ENCODE peak calls at places on chromosome 17, in four cellular contexts. One of them, this sample, is unnamed.

GRCh38 chr17:233473-233941 is 52.1 kb upstream of the DOC2B start:
- DNase-seq in right cardiac atrium: peak
- DNase-seq in heart right ventricle: no peak
- DNase-seq in effector memory CD4-positive, alpha-beta T cell: no peak
- DNase-seq in this sample: no peak

GRCh38 chr17:9700754-9701476 is 55.6 kb downstream of the USP43 start:
- DNase-seq in heart right ventricle: no peak
- DNase-seq in right cardiac atrium: no peak
- DNase-seq in effector memory CD4-positive, alpha-beta T cell: no peak
- DNase-seq in this sample: no peak

GRCh38 chr17:40303706-40304450 is 5.1 kb upstream of the RARA start:
- DNase-seq in right cardiac atrium: no peak
- DNase-seq in heart right ventricle: no peak
- DNase-seq in effector memory CD4-positive, alpha-beta T cell: no peak
- DNase-seq in this sample: no peak

GRCh38 chr17:40534431-40535189 is 30.7 kb downstream of the CCR7 start:
- DNase-seq in effector memory CD4-positive, alpha-beta T cell: no peak
- DNase-seq in heart right ventricle: no peak
- DNase-seq in right cardiac atrium: no peak
- DNase-seq in this sample: no peak

GRCh38 chr17:77375108-77375507 is 234.3 kb downstream of the SEC14L1 start:
- DNase-seq in right cardiac atrium: no peak
- DNase-seq in heart right ventricle: no peak
- DNase-seq in effector memory CD4-positive, alpha-beta T cell: no peak
- DNase-seq in this sample: no peak

GRCh38 chr17:10314332-10314731 is 58.5 kb downstream of the MYH13 start:
- DNase-seq in heart right ventricle: no peak
- DNase-seq in effector memory CD4-positive, alpha-beta T cell: no peak
- DNase-seq in right cardiac atrium: no peak
- DNase-seq in this sample: no peak

GRCh38 chr17:73155410-73156165 is 9.2 kb upstream of the SSTR2 start:
- DNase-seq in right cardiac atrium: no peak
- DNase-seq in effector memory CD4-positive, alpha-beta T cell: no peak
- DNase-seq in heart right ventricle: no peak
- DNase-seq in this sample: no peak

GRCh38 chr17:15377608-15378007 is 36.2 kb upstream of the TEKT3 start:
- DNase-seq in effector memory CD4-positive, alpha-beta T cell: no peak
- DNase-seq in right cardiac atrium: no peak
- DNase-seq in heart right ventricle: no peak
- DNase-seq in this sample: no peak

GRCh38 chr17:144936-145670 is 7.7 kb downstream of the SCGB1C2 start:
- DNase-seq in effector memory CD4-positive, alpha-beta T cell: no peak
- DNase-seq in right cardiac atrium: peak
- DNase-seq in heart right ventricle: no peak
- DNase-seq in this sample: no peak

GRCh38 chr17:5526821-5527598 is 40.6 kb downstream of the MIS12 start:
- DNase-seq in heart right ventricle: peak
- DNase-seq in right cardiac atrium: peak
- DNase-seq in effector memory CD4-positive, alpha-beta T cell: no peak
- DNase-seq in this sample: no peak

GRCh38 chr17:50794361-50794760 is 27.0 kb upstream of the ANKRD40CL start:
- DNase-seq in effector memory CD4-positive, alpha-beta T cell: no peak
- DNase-seq in right cardiac atrium: no peak
- DNase-seq in heart right ventricle: no peak
- DNase-seq in this sample: no peak

DNA sequence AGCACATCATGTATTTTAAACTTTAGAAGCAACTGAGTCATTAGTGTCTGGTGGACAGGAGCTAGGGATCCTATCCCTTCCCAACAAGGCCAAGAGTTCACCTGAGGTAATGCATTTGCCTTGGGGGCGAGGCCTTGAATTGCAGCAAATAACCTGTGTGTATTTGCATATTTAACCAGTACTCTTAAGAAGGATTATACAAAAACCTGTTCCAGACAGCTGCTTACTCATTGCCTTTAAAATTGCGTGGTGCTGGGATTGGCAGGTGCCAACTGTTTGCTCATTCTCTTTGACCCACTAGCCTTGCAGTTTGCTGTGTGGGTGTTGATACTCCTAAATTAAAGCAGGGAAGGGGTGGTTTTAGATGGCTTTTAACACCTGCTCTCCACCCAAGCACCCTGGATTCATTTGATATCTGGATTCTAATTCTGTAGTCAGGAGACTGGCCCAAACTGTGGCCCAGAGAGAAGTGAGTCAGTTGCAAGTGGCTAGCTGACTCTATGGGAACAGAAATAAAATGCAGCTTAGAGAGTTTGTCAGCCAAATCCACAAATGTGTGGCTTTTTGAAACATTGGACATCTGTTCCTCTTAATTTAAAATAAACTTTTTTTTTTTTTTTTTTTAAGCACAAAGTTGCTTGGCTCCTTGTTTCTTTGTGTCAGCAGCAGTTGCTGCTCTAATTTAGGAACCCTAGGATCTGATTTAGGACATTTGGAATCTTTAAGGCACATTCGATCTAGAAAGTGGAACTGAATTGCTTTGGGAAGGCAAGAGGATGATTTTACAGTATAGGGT is 47.0 kb downstream of the TUBD1 start:
- DNase-seq in heart right ventricle: no peak
- DNase-seq in effector memory CD4-positive, alpha-beta T cell: no peak
- DNase-seq in right cardiac atrium: no peak
- DNase-seq in this sample: no peak
- H3K4me3 ChIP-seq in heart right ventricle: no peak
- H3K4me3 ChIP-seq in effector memory CD4-positive, alpha-beta T cell: no peak
- H3K4me3 ChIP-seq in right cardiac atrium: no peak
- H3K4me3 ChIP-seq in this sample: no peak

GRCh38 chr17:44827863-44828262 is 2.2 kb downstream of the GJC1 start:
- DNase-seq in effector memory CD4-positive, alpha-beta T cell: no peak
- DNase-seq in right cardiac atrium: no peak
- DNase-seq in heart right ventricle: no peak
- DNase-seq in this sample: no peak
- H3K4me3 ChIP-seq in effector memory CD4-positive, alpha-beta T cell: no peak
- H3K4me3 ChIP-seq in right cardiac atrium: peak
- H3K4me3 ChIP-seq in heart right ventricle: peak
- H3K4me3 ChIP-seq in this sample: no peak

GRCh38 chr17:57010495-57010894 is 32.6 kb downstream of the SCPEP1 start:
- DNase-seq in effector memory CD4-positive, alpha-beta T cell: no peak
- DNase-seq in heart right ventricle: no peak
- DNase-seq in right cardiac atrium: no peak
- DNase-seq in this sample: no peak
- H3K4me3 ChIP-seq in effector memory CD4-positive, alpha-beta T cell: no peak
- H3K4me3 ChIP-seq in heart right ventricle: no peak
- H3K4me3 ChIP-seq in right cardiac atrium: no peak
- H3K4me3 ChIP-seq in this sample: no peak

GRCh38 chr17:57135026-57135747 is 50.1 kb downstream of the AKAP1 start:
- DNase-seq in heart right ventricle: no peak
- DNase-seq in effector memory CD4-positive, alpha-beta T cell: no peak
- DNase-seq in right cardiac atrium: no peak
- DNase-seq in this sample: no peak

GRCh38 chr17:57135748-57136342 is 50.8 kb downstream of the AKAP1 start:
- DNase-seq in effector memory CD4-positive, alpha-beta T cell: no peak
- DNase-seq in heart right ventricle: no peak
- DNase-seq in right cardiac atrium: no peak
- DNase-seq in this sample: no peak

GRCh38 chr17:57132663-57133062 is 47.6 kb downstream of the AKAP1 start:
- DNase-seq in heart right ventricle: no peak
- DNase-seq in effector memory CD4-positive, alpha-beta T cell: no peak
- DNase-seq in right cardiac atrium: no peak
- DNase-seq in this sample: no peak

GRCh38 chr17:57125866-57126265 is 40.8 kb downstream of the AKAP1 start:
- DNase-seq in heart right ventricle: no peak
- DNase-seq in right cardiac atrium: no peak
- DNase-seq in effector memory CD4-positive, alpha-beta T cell: no peak
- DNase-seq in this sample: no peak

DNA sequence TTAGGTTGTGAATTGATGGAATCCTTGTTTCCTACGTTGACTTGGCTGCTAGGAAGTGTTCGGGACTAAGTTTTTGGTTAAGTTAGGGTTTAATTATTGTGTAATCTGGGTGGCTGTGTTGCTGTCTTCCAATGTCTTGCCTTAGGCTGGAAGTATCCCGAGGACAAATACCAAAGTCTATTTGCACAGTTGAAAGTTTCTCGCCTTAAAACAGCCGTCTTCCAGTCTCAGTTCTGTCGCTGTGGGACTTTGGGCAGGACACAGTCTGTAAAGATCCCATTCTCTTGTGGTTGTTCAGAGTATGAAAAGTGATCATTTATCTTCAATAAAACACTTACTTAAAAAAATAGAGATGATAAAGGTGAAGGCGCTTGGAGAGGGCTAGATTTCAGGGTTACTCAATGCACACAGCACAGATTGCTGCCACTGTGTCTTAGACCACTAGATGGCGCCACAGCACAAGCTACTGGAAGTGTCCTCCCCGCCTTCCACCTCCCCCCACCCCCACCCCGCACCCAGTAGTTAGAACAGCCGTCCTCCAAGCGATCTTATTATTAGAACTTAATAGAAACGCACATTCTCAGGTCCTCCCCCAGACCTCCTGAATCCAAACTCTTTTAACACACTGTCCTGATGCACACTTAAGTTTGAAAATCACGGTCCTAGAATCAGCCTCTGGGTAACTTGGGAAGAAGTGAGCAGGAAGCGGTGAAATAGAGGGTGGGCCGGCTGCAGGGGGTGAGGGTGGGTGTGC is 45.8 kb downstream of the AKAP1 start:
- DNase-seq in heart right ventricle: peak
- DNase-seq in right cardiac atrium: peak
- DNase-seq in effector memory CD4-positive, alpha-beta T cell: peak
- DNase-seq in this sample: peak
- H3K4me3 ChIP-seq in heart right ventricle: no peak
- H3K4me3 ChIP-seq in right cardiac atrium: no peak
- H3K4me3 ChIP-seq in effector memory CD4-positive, alpha-beta T cell: no peak
- H3K4me3 ChIP-seq in this sample: no peak

GRCh38 chr17:31509805-31510177 is 118.3 kb downstream of the RAB11FIP4 start:
- DNase-seq in right cardiac atrium: peak
- DNase-seq in effector memory CD4-positive, alpha-beta T cell: no peak
- DNase-seq in heart right ventricle: peak
- DNase-seq in this sample: no peak
- H3K4me3 ChIP-seq in right cardiac atrium: no peak
- H3K4me3 ChIP-seq in effector memory CD4-positive, alpha-beta T cell: peak
- H3K4me3 ChIP-seq in heart right ventricle: peak
- H3K4me3 ChIP-seq in this sample: peak

GRCh38 chr17:68289473-68289872 is 1.5 kb downstream of the SLC16A6 start:
- DNase-seq in effector memory CD4-positive, alpha-beta T cell: no peak
- DNase-seq in heart right ventricle: no peak
- DNase-seq in right cardiac atrium: no peak
- DNase-seq in this sample: no peak

GRCh38 chr17:68288375-68288774 is 2.6 kb downstream of the SLC16A6 start:
- DNase-seq in heart right ventricle: no peak
- DNase-seq in effector memory CD4-positive, alpha-beta T cell: no peak
- DNase-seq in right cardiac atrium: no peak
- DNase-seq in this sample: no peak

GRCh38 chr17:68290268-68290954 is 516 bp downstream of the SLC16A6 start:
- DNase-seq in effector memory CD4-positive, alpha-beta T cell: peak
- DNase-seq in heart right ventricle: peak
- DNase-seq in right cardiac atrium: peak
- DNase-seq in this sample: peak

GRCh38 chr17:68289936-68290267 is 1.0 kb downstream of the SLC16A6 start:
- DNase-seq in right cardiac atrium: no peak
- DNase-seq in heart right ventricle: no peak
- DNase-seq in effector memory CD4-positive, alpha-beta T cell: no peak
- DNase-seq in this sample: no peak

GRCh38 chr17:68288804-68289203 is 2.1 kb downstream of the SLC16A6 start:
- DNase-seq in effector memory CD4-positive, alpha-beta T cell: no peak
- DNase-seq in heart right ventricle: no peak
- DNase-seq in right cardiac atrium: no peak
- DNase-seq in this sample: no peak
- H3K4me3 ChIP-seq in effector memory CD4-positive, alpha-beta T cell: peak
- H3K4me3 ChIP-seq in heart right ventricle: peak
- H3K4me3 ChIP-seq in right cardiac atrium: no peak
- H3K4me3 ChIP-seq in this sample: peak

GRCh38 chr17:2814499-2815341 is 18.5 kb downstream of the RAP1GAP2 start:
- DNase-seq in right cardiac atrium: peak
- DNase-seq in heart right ventricle: no peak
- DNase-seq in effector memory CD4-positive, alpha-beta T cell: peak
- DNase-seq in this sample: peak
- H3K4me3 ChIP-seq in right cardiac atrium: no peak
- H3K4me3 ChIP-seq in heart right ventricle: peak
- H3K4me3 ChIP-seq in effector memory CD4-positive, alpha-beta T cell: peak
- H3K4me3 ChIP-seq in this sample: peak

DNA sequence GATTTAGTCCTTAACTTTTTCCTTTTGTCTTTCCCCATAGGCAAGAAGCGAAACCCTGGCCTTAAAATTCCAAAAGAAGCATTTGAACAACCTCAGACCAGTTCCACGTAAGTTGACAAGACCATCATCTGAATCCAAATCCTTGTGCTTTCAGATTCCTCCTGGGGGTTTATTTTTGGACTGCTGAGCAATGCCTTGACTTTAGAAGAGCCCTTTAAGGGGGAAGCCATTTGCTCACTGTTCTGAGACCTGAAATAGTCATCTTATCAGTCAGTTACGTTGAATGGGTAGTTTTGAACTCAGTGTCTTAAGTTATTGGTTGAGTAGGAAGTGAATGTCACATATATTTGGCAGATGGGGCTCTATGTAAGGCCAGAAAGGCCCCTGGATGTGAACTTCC is 91.2 kb downstream of the MAP2K6 start:
- DNase-seq in effector memory CD4-positive, alpha-beta T cell: no peak
- DNase-seq in right cardiac atrium: no peak
- DNase-seq in heart right ventricle: no peak
- DNase-seq in this sample: no peak
- H3K4me3 ChIP-seq in effector memory CD4-positive, alpha-beta T cell: no peak
- H3K4me3 ChIP-seq in right cardiac atrium: no peak
- H3K4me3 ChIP-seq in heart right ventricle: no peak
- H3K4me3 ChIP-seq in this sample: no peak

GRCh38 chr17:3381957-3382356 is 4.2 kb downstream of the OR3A2 start:
- DNase-seq in effector memory CD4-positive, alpha-beta T cell: no peak
- DNase-seq in right cardiac atrium: no peak
- DNase-seq in heart right ventricle: no peak
- DNase-seq in this sample: no peak

DNA sequence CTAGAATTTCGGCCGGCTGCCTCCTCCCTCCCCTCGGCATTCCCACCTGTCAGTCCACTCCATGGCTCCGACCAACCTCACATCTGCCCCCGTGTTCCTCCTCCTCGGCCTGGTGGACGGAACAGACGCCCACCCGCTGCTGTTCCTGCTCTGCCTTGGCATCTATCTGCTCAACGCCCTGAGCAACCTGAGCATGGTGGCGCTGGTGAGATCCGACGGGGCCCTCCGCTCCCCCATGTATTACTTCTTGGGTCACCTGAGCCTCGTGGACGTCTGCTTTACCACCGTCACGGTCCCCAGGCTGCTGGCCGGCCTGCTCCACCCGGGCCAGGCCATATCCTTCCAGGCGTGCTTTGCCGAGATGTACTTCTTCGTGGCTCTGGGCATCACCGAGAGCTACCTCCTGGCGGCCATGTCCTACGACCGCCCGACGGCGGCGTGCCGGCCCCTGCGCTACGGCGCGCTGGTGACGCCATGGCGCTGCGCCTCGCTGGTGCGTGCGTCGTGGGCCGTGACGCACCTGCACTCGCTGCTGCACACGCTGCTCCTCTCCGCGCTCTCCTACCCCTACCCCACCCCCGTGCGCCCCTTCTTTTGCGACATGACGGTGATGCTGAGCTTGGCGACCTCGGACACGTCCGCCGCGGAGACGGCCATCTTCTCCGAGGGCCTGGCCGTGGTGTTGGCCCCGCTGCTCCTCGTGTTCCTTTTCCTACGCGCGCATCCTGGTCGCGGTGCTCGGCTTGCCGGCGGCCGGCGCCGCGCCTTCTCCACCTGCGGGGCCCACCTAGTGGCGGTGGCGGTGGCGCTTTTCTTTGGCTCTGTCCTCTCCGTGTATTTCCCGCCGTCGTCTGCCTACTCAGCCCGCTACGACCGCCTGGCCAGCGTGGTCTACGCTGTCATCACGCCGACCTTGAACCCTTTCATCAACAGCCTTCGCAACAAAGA is at the start of gene OR3A2:
- DNase-seq in effector memory CD4-positive, alpha-beta T cell: no peak
- DNase-seq in right cardiac atrium: no peak
- DNase-seq in heart right ventricle: no peak
- DNase-seq in this sample: no peak
- H3K4me3 ChIP-seq in effector memory CD4-positive, alpha-beta T cell: peak
- H3K4me3 ChIP-seq in right cardiac atrium: no peak
- H3K4me3 ChIP-seq in heart right ventricle: peak
- H3K4me3 ChIP-seq in this sample: no peak

This sample was measured in CD8-positive, alpha-beta memory T cell.